ENCODE peak calls at places on chromosomes 5 and 9, in four cellular contexts. C, X, N and E are unnamed samples.

GRCh38 chr9:99042620-99043019 is 62.3 kb upstream of the TGFBR1 start:
- DNase-seq in C (no peak), X (no peak), N (no peak), E (no peak)

GRCh38 chr9:114371986-114372917 is 15.5 kb downstream of the AKNA start:
- DNase-seq in C (no peak), X (peak; percentile 52), N (peak; percentile 74), E (no peak)

GRCh38 chr5:164350236-164350635 is 844.8 kb downstream of the MAT2B start:
- DNase-seq in C (no peak), X (no peak), N (no peak), E (no peak)

GRCh38 chr9:127549771-127550170 is 62.3 kb upstream of the STXBP1 start:
- DNase-seq in C (no peak), X (no peak), N (no peak), E (no peak)

GRCh38 chr5:144183254-144183889 is 12.7 kb downstream of the KCTD16 start:
- DNase-seq in C (no peak), X (no peak), N (no peak), E (no peak)

GRCh38 chr5:76862986-76863385 is 13.2 kb downstream of the S100Z start:
- DNase-seq in C (no peak), X (no peak), N (no peak), E (no peak)

GRCh38 chr9:127528407-127529251 is 77.3 kb downstream of the LRSAM1 start:
- DNase-seq in C (no peak), X (no peak), N (no peak), E (no peak)

GRCh38 chr5:143682221-143682620 is 129.7 kb upstream of the HMHB1 start:
- DNase-seq in C (no peak), X (no peak), N (no peak), E (no peak)

GRCh38 chr5:90386099-90386710 is 23.4 kb downstream of the CETN3 start:
- DNase-seq in C (no peak), X (no peak), N (no peak), E (no peak)

GRCh38 chr9:91813261-91813795 is 136.7 kb downstream of the ROR2 start:
- DNase-seq in C (no peak), X (no peak), N (no peak), E (no peak)

GRCh38 chr5:58493136-58493535 is 1.9 kb downstream of the GAPT start:
- DNase-seq in C (no peak), X (no peak), N (no peak), E (no peak)
- H3K4me3 ChIP-seq in C (no peak overlapping the region), X (no peak overlapping the region), N (no peak overlapping the region), E (no peak overlapping the region)

DNA sequence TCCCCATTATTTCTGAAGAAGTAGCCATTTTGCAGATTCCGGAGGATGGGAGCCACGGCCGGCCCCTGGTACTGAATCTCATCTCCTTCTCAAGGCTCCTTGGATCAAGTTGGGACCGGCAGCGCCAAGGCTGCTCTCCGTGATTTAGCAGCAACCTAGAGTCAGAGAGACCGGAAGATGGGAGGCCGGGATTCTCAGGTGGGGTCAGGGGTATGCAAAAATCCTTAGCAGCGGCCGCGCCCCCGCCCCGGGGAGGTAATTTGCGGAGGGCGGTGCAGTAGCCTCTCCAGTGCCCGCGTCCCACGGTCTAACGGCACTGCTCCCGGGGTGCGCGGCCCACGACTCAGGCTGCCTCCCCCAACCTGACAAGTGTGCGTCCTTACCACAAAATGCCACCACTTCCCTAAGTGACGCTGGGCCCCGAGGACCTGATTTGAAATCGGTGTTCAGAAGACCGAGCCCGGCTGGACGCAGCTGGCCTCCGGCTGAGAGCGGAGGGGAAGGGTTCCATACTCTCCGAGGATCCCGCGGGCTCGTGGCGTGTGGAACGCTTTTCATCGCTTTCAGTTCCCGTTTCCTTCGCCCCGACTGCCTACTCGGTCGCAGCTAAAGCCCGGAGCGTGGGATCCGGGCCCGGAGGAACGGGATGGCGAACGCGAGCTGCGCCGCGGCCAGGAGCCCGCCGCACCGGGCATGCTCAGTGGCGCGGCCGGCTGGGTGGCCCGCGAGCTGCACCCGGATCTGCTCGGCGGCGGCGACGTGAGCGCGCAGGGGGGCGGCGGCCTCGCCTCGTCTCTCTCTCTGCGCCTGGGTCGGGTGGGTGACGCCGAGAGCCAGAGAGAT is at the start of gene SCAMP1:
- DNase-seq in C (peak; percentile 99), X (peak; percentile 27), N (peak; percentile 68), E (peak; percentile 65)
- TF ChIP-seq CTCF in C (peak; percentile 89), X (peak; percentile 22), N (no peak), E (no peak)

DNA sequence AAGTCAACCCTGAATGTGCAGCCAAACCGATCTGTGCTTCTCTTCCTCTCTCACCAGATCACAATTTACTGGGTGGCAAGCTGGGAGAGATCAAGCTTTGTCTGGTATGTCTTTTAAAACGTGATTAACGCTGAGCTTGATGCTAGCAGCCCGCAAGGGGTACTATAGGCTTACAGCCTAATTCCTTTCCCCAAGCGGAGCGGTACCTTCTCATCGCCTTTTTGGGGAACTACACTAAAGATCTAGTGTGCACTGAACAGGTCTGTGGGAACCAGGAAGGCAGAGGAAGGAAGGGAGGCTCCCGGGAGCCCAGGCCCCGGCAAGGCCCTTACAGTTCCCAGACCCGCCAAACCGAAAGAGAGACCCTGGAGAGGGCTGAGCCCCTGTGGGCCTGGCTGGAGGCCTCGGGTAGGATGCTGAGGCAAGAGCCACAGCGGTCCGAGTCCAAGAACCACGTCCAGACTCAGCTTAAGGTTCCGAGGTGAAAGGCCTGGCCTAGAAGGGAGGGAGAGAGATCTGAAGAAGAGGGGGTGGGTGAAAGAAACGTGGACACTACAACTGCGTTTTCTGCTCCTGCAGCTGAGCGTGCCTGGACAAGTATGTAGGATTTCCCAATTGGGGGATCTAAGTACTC is 2.7 kb downstream of the NR2F1-AS1 start:
- DNase-seq in C (peak; percentile 37), X (no peak), N (no peak), E (no peak)
- H3K4me3 ChIP-seq in C (peak overlapping the region; percentile 55), X (no peak overlapping the region), N (peak overlapping the region; percentile 6), E (no peak overlapping the region)

DNA sequence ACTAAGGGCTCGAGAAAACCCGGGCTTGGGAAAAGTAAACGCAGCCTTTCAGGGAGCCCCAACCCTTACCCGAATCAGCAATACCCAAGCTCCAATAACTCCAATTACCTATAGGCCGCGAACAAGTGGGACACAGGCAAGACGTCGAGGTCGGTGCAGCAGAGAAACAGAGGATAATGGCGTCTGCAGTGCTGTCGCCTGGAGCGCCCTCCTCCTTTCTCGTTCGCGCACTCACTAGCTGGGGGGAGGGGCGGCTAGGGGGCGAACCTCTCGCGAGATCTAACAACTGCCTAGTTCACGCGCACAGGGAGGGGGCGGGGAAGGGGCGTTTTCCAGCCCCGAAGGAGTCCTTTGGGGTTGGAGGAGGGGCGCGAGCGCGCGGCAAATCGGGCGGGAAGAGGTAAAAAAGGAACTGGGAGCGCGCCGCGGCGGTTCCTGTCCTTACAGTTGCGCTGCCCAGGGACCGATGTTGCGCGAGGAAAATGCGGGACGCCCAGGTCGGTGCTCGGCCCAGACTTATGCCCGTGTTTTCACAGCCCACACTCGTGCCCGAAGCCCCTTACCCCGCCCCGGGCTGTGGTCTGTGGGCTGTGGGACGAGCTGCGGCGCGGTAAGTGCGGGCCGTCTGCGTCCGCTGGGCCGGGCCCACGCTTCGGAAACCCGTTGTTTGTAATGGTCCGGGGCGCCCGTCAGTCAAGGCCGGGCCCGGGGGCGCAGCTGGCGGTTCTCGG is at the start of gene RMI1:
- DNase-seq in C (peak; percentile 97), X (peak; percentile 75), N (peak; percentile 71), E (peak; percentile 93)
- TF ChIP-seq CTCF in C (peak; percentile 15), X (peak; percentile 21), N (no peak), E (no peak)

DNA sequence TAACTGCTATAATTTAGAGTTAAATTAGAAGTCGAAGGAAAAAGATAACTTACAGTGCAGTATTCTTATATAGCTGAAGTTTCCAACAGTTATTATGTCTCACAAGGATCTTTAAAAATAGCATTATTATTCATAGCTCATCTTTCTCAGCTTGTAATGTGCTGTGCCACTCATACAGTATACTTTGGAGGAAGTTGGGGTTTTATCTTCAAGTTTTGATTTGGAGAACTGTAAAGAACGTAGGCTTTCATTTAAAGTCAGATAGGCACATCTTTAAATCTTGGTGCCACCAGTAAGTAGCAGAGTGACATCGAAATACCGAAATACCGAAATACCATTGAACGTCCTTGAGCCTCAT is 424.4 kb upstream of the CD180 start:
- DNase-seq in C (no peak), X (no peak), N (no peak), E (no peak)
- H3K4me3 ChIP-seq in C (no peak overlapping the region), X (no peak overlapping the region), N (no peak overlapping the region), E (no peak overlapping the region)